ENCODE peak calls at places on chromosome 17, in four cellular contexts. One of them, this sample, is unnamed.

GRCh38 chr17:39365252-39365651 is 36.2 kb downstream of the FBXL20 start:
- DNase-seq in RCC 7860: no peak
- DNase-seq in heart right ventricle: no peak
- DNase-seq in AG04450: peak
- DNase-seq in this sample: no peak

GRCh38 chr17:62188713-62189112 is 123.6 kb upstream of the MED13 start:
- DNase-seq in RCC 7860: peak
- DNase-seq in heart right ventricle: no peak
- DNase-seq in AG04450: no peak
- DNase-seq in this sample: no peak

GRCh38 chr17:62692721-62693431 is 65.4 kb downstream of the MRC2 start:
- DNase-seq in RCC 7860: no peak
- DNase-seq in AG04450: no peak
- DNase-seq in heart right ventricle: no peak
- DNase-seq in this sample: no peak

GRCh38 chr17:41907185-41907556 is 11.6 kb downstream of the ACLY start:
- DNase-seq in heart right ventricle: no peak
- DNase-seq in RCC 7860: peak
- DNase-seq in AG04450: no peak
- DNase-seq in this sample: no peak

GRCh38 chr17:55437165-55437605 is 15.6 kb upstream of the MMD start:
- DNase-seq in heart right ventricle: no peak
- DNase-seq in RCC 7860: no peak
- DNase-seq in AG04450: no peak
- DNase-seq in this sample: no peak

GRCh38 chr17:6639014-6639650 is 1.4 kb downstream of the KIAA0753 start:
- DNase-seq in AG04450: no peak
- DNase-seq in RCC 7860: no peak
- DNase-seq in heart right ventricle: no peak
- DNase-seq in this sample: no peak

GRCh38 chr17:42180922-42181850 is at the start of gene KCNH4:
- DNase-seq in RCC 7860: peak
- DNase-seq in heart right ventricle: peak
- DNase-seq in AG04450: peak
- DNase-seq in this sample: peak

GRCh38 chr17:29086628-29087332 is 43.8 kb downstream of the PIPOX start:
- DNase-seq in AG04450: no peak
- DNase-seq in RCC 7860: no peak
- DNase-seq in heart right ventricle: no peak
- DNase-seq in this sample: no peak

GRCh38 chr17:43840814-43841213 is 6.2 kb upstream of the CD300LG start:
- DNase-seq in RCC 7860: no peak
- DNase-seq in AG04450: no peak
- DNase-seq in heart right ventricle: no peak
- DNase-seq in this sample: no peak

GRCh38 chr17:6753006-6753445 is 2.8 kb upstream of the XAF1 start:
- DNase-seq in RCC 7860: peak
- DNase-seq in heart right ventricle: peak
- DNase-seq in AG04450: peak
- DNase-seq in this sample: peak

GRCh38 chr17:80353718-80354275 is 61.2 kb upstream of the ENDOV start:
- DNase-seq in RCC 7860: no peak
- DNase-seq in AG04450: no peak
- DNase-seq in heart right ventricle: no peak
- DNase-seq in this sample: no peak

GRCh38 chr17:45149669-45150603 is 1.7 kb downstream of the HEXIM1 start:
- DNase-seq in heart right ventricle: peak
- DNase-seq in RCC 7860: peak
- DNase-seq in AG04450: no peak
- DNase-seq in this sample: peak

GRCh38 chr17:76599699-76600460 is 14.2 kb upstream of the ST6GALNAC2 start:
- DNase-seq in heart right ventricle: no peak
- DNase-seq in AG04450: no peak
- DNase-seq in RCC 7860: no peak
- DNase-seq in this sample: no peak

GRCh38 chr17:16287563-16288027 is 65.7 kb downstream of the CENPV start:
- DNase-seq in AG04450: peak
- DNase-seq in RCC 7860: peak
- DNase-seq in heart right ventricle: no peak
- DNase-seq in this sample: no peak

GRCh38 chr17:64091116-64091515 is 38.8 kb downstream of the ERN1 start:
- DNase-seq in RCC 7860: no peak
- DNase-seq in heart right ventricle: no peak
- DNase-seq in AG04450: no peak
- DNase-seq in this sample: no peak

GRCh38 chr17:16214190-16215001 is 938 bp downstream of the NCOR1 start:
- DNase-seq in RCC 7860: no peak
- DNase-seq in heart right ventricle: no peak
- DNase-seq in AG04450: no peak
- DNase-seq in this sample: no peak

GRCh38 chr17:56966277-56966676 is 5.4 kb upstream of the COIL start:
- DNase-seq in RCC 7860: no peak
- DNase-seq in AG04450: no peak
- DNase-seq in heart right ventricle: no peak
- DNase-seq in this sample: no peak

GRCh38 chr17:43790311-43790940 is 10.2 kb downstream of the CFAP97D1 start:
- DNase-seq in RCC 7860: no peak
- DNase-seq in AG04450: no peak
- DNase-seq in heart right ventricle: no peak
- DNase-seq in this sample: no peak

GRCh38 chr17:83131268-83132011 is 52.0 kb downstream of the METRNL start:
- DNase-seq in heart right ventricle: no peak
- DNase-seq in RCC 7860: no peak
- DNase-seq in AG04450: no peak
- DNase-seq in this sample: no peak